ENCODE peak calls at places on chromosomes 13 and 19, in seven cellular contexts. K is mesendoderm, U is IMR-90, Z is H9, A is trophoblast cell, E is H1, C is mesenchymal stem cell. Q is an unnamed sample.

GRCh38 chr19:10553087-10553667 is 9.5 kb downstream of the ATG4D start:
- DNase-seq in K (no peak), U (no peak), Z (no peak), A (no peak), E (no peak), C (no peak), Q (no peak)

GRCh38 chr13:100519626-100520025 is 69.0 kb downstream of the GGACT start:
- DNase-seq in K (no peak), U (no peak), Z (no peak), A (no peak), E (no peak), C (no peak), Q (no peak)

GRCh38 chr19:47020992-47021496 is 1.4 kb downstream of the NPAS1 start:
- DNase-seq in K (peak), U (no peak), Z (peak), A (peak), E (no peak), C (peak), Q (no peak)

GRCh38 chr19:29524912-29525870 is 603 bp upstream of the VSTM2B start:
- DNase-seq in K (peak), U (no peak), Z (peak), A (no peak), E (no peak), C (peak), Q (peak)

GRCh38 chr19:32453736-32454135 is 48.2 kb downstream of the DPY19L3 start:
- DNase-seq in K (no peak), U (peak), Z (no peak), A (no peak), E (no peak), C (peak), Q (no peak)

GRCh38 chr13:106008540-106008939 is 526.9 kb downstream of the EFNB2 start:
- DNase-seq in K (no peak), U (no peak), Z (no peak), A (no peak), E (no peak), C (no peak), Q (no peak)

GRCh38 chr19:45175663-45176345 is 2.2 kb downstream of the TRAPPC6A start:
- DNase-seq in K (no peak), U (no peak), Z (no peak), A (peak), E (no peak), C (no peak), Q (no peak)

GRCh38 chr19:22595918-22596341 is 38.2 kb upstream of the ZNF492 start:
- DNase-seq in K (no peak), U (no peak), Z (no peak), A (no peak), E (no peak), C (no peak), Q (no peak)

GRCh38 chr19:41426952-41427646 is at the start of gene B3GNT8:
- DNase-seq in K (peak), U (peak), Z (peak), A (peak), E (peak), C (peak), Q (peak)

GRCh38 chr19:2723345-2723715 is 2.2 kb upstream of the DIRAS1 start:
- DNase-seq in K (no peak), U (no peak), Z (no peak), A (no peak), E (no peak), C (no peak), Q (no peak)

GRCh38 chr13:25846227-25846984 is 205.4 kb downstream of the SHISA2 start:
- DNase-seq in K (no peak), U (no peak), Z (no peak), A (no peak), E (no peak), C (no peak), Q (no peak)

GRCh38 chr19:16112778-16113177 is 1.1 kb downstream of the RAB8A start:
- DNase-seq in K (no peak), U (no peak), Z (no peak), A (no peak), E (no peak), C (no peak), Q (no peak)

GRCh38 chr13:28037399-28037798 is 48.9 kb upstream of the URAD start:
- DNase-seq in K (peak), U (peak), Z (no peak), A (no peak), E (no peak), C (no peak), Q (no peak)

GRCh38 chr13:39350461-39350881 is 252.5 kb downstream of the LHFPL6 start:
- DNase-seq in K (no peak), U (no peak), Z (no peak), A (no peak), E (no peak), C (no peak), Q (no peak)

GRCh38 chr13:50299546-50300249 is 284.5 kb downstream of the KCNRG start:
- DNase-seq in K (no peak), U (no peak), Z (no peak), A (no peak), E (no peak), C (no peak), Q (no peak)

GRCh38 chr13:20397896-20398295 is 127.8 kb downstream of the CRYL1 start:
- DNase-seq in K (no peak), U (no peak), Z (no peak), A (no peak), E (no peak), C (no peak), Q (no peak)

GRCh38 chr19:10320602-10321416 is 5.0 kb upstream of the FDX2 start:
- DNase-seq in K (no peak), U (no peak), Z (no peak), A (no peak), E (no peak), C (no peak), Q (no peak)

GRCh38 chr13:49625392-49626137 is 2.7 kb upstream of the ARL11 start:
- DNase-seq in K (no peak), U (peak), Z (no peak), A (peak), E (no peak), C (no peak), Q (no peak)

GRCh38 chr13:74443623-74444022 is 309.4 kb upstream of the KLF12 start:
- DNase-seq in K (peak), U (peak), Z (no peak), A (peak), E (no peak), C (peak), Q (no peak)

GRCh38 chr13:33794576-33794975 is 23.4 kb upstream of the RFC3 start:
- DNase-seq in K (no peak), U (no peak), Z (no peak), A (no peak), E (no peak), C (no peak), Q (no peak)
- H2BK120ac ChIP-seq in K (no peak), U (no peak), Z (no peak), A (no peak), E (no peak), C (no peak), Q (no peak)

GRCh38 chr19:962683-963385 is 21.3 kb upstream of the WDR18 start:
- DNase-seq in K (no peak), U (no peak), Z (no peak), A (no peak), E (no peak), C (no peak), Q (no peak)

GRCh38 chr19:961866-962620 is 22.1 kb upstream of the WDR18 start:
- DNase-seq in K (no peak), U (peak), Z (no peak), A (no peak), E (no peak), C (peak), Q (no peak)

GRCh38 chr19:958967-959685 is 25.0 kb upstream of the WDR18 start:
- DNase-seq in K (peak), U (peak), Z (no peak), A (peak), E (no peak), C (peak), Q (no peak)

GRCh38 chr19:959935-960502 is 24.1 kb upstream of the WDR18 start:
- DNase-seq in K (peak), U (no peak), Z (peak), A (no peak), E (no peak), C (no peak), Q (no peak)

GRCh38 chr19:960601-960938 is 23.6 kb upstream of the WDR18 start:
- DNase-seq in K (no peak), U (no peak), Z (no peak), A (no peak), E (no peak), C (no peak), Q (no peak)
- H2BK120ac ChIP-seq in K (no peak), U (no peak), Z (no peak), A (peak), E (no peak), C (peak), Q (no peak)

DNA sequence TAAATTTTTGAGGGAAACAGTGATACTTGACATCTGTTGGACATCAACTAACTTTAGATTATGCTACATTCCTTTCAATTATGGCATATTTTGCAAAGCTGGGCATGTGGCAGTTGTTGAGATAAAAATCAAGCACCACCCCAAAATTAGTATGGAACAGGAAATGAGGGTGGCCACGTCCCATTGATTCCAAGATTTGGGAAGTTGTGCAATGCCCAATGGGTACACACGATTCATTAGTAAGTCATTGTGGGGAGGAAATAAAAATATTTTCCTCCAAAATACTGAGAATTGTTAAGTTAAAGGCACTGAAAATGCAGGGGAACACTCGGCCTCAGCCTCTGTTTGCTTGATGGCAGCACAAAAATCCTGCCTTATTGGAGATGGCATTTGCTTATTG is 7.6 kb downstream of the ERICH6B start:
- DNase-seq in K (no peak), U (no peak), Z (no peak), A (no peak), E (no peak), C (no peak), Q (no peak)
- H2BK120ac ChIP-seq in K (no peak), U (no peak), Z (no peak), A (no peak), E (no peak), C (no peak), Q (no peak)

GRCh38 chr13:44243198-44243852 is 130.3 kb upstream of the SERP2 start:
- DNase-seq in K (peak), U (peak), Z (peak), A (peak), E (peak), C (peak), Q (peak)

GRCh38 chr13:44237276-44237767 is 136.3 kb upstream of the SERP2 start:
- DNase-seq in K (no peak), U (peak), Z (no peak), A (peak), E (no peak), C (peak), Q (no peak)

GRCh38 chr13:44238011-44238421 is 135.6 kb upstream of the SERP2 start:
- DNase-seq in K (no peak), U (peak), Z (no peak), A (no peak), E (no peak), C (peak), Q (no peak)

GRCh38 chr13:44241638-44242037 is 132.0 kb upstream of the SERP2 start:
- DNase-seq in K (no peak), U (no peak), Z (no peak), A (no peak), E (no peak), C (no peak), Q (no peak)

GRCh38 chr13:44240611-44241010 is 133.0 kb upstream of the SERP2 start:
- DNase-seq in K (no peak), U (no peak), Z (no peak), A (no peak), E (no peak), C (no peak), Q (no peak)
- H2BK120ac ChIP-seq in K (no peak), U (no peak), Z (no peak), A (no peak), E (no peak), C (no peak), Q (no peak)

GRCh38 chr19:31054430-31054829 is 294.8 kb downstream of the TSHZ3 start:
- DNase-seq in K (peak), U (peak), Z (peak), A (peak), E (peak), C (peak), Q (peak)

GRCh38 chr19:31049431-31049830 is 299.8 kb downstream of the TSHZ3 start:
- DNase-seq in K (no peak), U (no peak), Z (no peak), A (no peak), E (no peak), C (no peak), Q (no peak)
- H2BK120ac ChIP-seq in K (no peak), U (no peak), Z (no peak), A (no peak), E (no peak), C (no peak), Q (no peak)

GRCh38 chr13:44064376-44064775 is 184.7 kb downstream of the LACC1 start:
- DNase-seq in K (no peak), U (no peak), Z (no peak), A (peak), E (no peak), C (no peak), Q (no peak)

GRCh38 chr13:44072536-44072935 is 192.8 kb downstream of the LACC1 start:
- DNase-seq in K (no peak), U (no peak), Z (no peak), A (no peak), E (no peak), C (no peak), Q (no peak)

GRCh38 chr13:44063881-44064280 is 184.2 kb downstream of the LACC1 start:
- DNase-seq in K (no peak), U (no peak), Z (no peak), A (peak), E (no peak), C (no peak), Q (no peak)

GRCh38 chr13:44068737-44069136 is 189.0 kb downstream of the LACC1 start:
- DNase-seq in K (peak), U (peak), Z (no peak), A (peak), E (no peak), C (peak), Q (no peak)

DNA sequence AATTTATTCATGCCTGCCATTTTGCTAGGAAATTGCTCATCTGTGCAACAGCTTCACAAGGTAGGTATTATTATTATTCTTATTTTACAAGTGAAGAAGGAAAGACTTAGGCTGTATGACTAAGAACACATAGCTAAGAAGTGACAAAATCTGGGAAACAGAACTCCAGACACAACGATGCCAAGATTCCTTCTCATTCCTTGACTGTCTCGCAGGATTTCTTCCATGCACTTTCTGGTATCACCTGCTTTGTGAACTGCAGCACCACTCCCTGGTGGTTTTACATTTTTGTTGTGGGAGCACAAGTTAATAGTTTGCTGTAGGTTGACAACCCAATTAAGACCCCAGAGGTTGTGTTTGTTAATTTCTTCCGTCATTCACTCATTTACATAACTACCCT is 188.5 kb downstream of the LACC1 start:
- DNase-seq in K (peak), U (peak), Z (no peak), A (peak), E (no peak), C (no peak), Q (no peak)
- H2BK120ac ChIP-seq in K (no peak), U (peak), Z (no peak), A (no peak), E (no peak), C (no peak), Q (no peak)